ENCODE peak calls at places on chromosomes 3 and 15, in four cellular contexts. X, S, B and W are unnamed samples.

GRCh38 chr15:45180201-45180600 is 7.6 kb downstream of the SHF start:
- DNase-seq in B (no peak), S (no peak), X (no peak), W (no peak)

GRCh38 chr15:31347067-31347975 is 20.7 kb downstream of the KLF13 start:
- DNase-seq in S (peak), B (peak), X (no peak), W (no peak)

GRCh38 chr3:74442683-74443082 is 171.8 kb downstream of the CNTN3 start:
- DNase-seq in X (peak), S (no peak), B (no peak), W (no peak)

GRCh38 chr15:78004222-78004727 is 73.2 kb downstream of the TBC1D2B start:
- DNase-seq in X (peak), S (no peak), B (no peak), W (no peak)

GRCh38 chr15:41567261-41567660 is 8.2 kb downstream of the TYRO3 start:
- DNase-seq in X (no peak), B (no peak), S (no peak), W (no peak)

GRCh38 chr3:52983336-52983807 is 62.5 kb downstream of the SFMBT1 start:
- DNase-seq in X (no peak), B (peak), S (peak), W (no peak)

GRCh38 chr3:115100172-115100571 is 46.9 kb downstream of the ZBTB20 start:
- DNase-seq in S (no peak), B (peak), X (peak), W (no peak)

GRCh38 chr3:33167716-33168339 is 50.8 kb downstream of the SUSD5 start:
- DNase-seq in S (no peak), B (no peak), X (no peak), W (no peak)

GRCh38 chr15:92097473-92098178 is 244.1 kb downstream of the SLCO3A1 start:
- DNase-seq in B (peak), S (peak), X (peak), W (peak)

GRCh38 chr3:20043398-20043797 is 3.2 kb downstream of the KAT2B start:
- DNase-seq in S (peak), X (peak), B (peak), W (no peak)

GRCh38 chr3:9343115-9343514 is 19.7 kb upstream of the THUMPD3 start:
- DNase-seq in S (no peak), B (no peak), X (no peak), W (no peak)

GRCh38 chr3:14803101-14803980 is 15.4 kb upstream of the FGD5 start:
- DNase-seq in X (no peak), B (no peak), S (no peak), W (peak)

GRCh38 chr15:61000276-61000675 is 228.8 kb downstream of the RORA start:
- DNase-seq in S (no peak), X (no peak), B (no peak), W (no peak)

GRCh38 chr3:171415070-171415469 is 45.1 kb downstream of the TNIK start:
- DNase-seq in B (no peak), S (no peak), X (no peak), W (no peak)

GRCh38 chr3:177443469-177443868 is 246.2 kb upstream of the TBL1XR1 start:
- DNase-seq in S (no peak), B (no peak), X (no peak), W (no peak)

GRCh38 chr15:96333194-96334016 is 2.9 kb downstream of the NR2F2 start:
- DNase-seq in X (peak), B (no peak), S (no peak), W (no peak)